ENCODE peak calls at places on chromosomes 7 and 10, in nine cellular contexts. Q, J, X, U, G, Y, P, V and B are unnamed samples.

GRCh38 chr10:119652361-119652760 is 1.2 kb downstream of the BAG3 start:
- DNase-seq in Q (no peak), Y (peak; percentile 77), G (no peak), V (no peak), X (no peak), P (no peak), J (no peak), U (no peak), B (no peak)

GRCh38 chr10:59465089-59465488 is 102.7 kb upstream of the FAM13C start:
- DNase-seq in U (no peak), J (no peak), Y (no peak), P (no peak), Q (no peak), G (no peak), X (no peak), V (no peak), B (no peak)

GRCh38 chr7:81478664-81479063 is 291.2 kb downstream of the HGF start:
- DNase-seq in V (no peak), Q (no peak), X (no peak), G (no peak), P (no peak), J (no peak), U (peak; percentile 80), Y (no peak), B (no peak)

GRCh38 chr10:1168763-1169162 is 112.6 kb downstream of the WDR37 start:
- DNase-seq in Y (no peak), X (no peak), U (no peak), P (no peak), V (no peak), J (no peak), Q (no peak), G (peak; percentile 52), B (no peak)

GRCh38 chr7:114789942-114790341 is 132.0 kb upstream of the MDFIC start:
- DNase-seq in J (no peak), Q (no peak), U (no peak), G (no peak), V (no peak), P (no peak), Y (peak; percentile 77), X (no peak), B (no peak)

GRCh38 chr7:117472335-117472734 is 7.5 kb upstream of the CFTR start:
- DNase-seq in Y (no peak), J (no peak), P (no peak), G (no peak), X (no peak), V (no peak), U (no peak), Q (no peak), B (no peak)

GRCh38 chr7:76233538-76234281 is 32.0 kb downstream of the SRRM3 start:
- DNase-seq in J (peak; percentile 63), Y (no peak), G (no peak), X (no peak), Q (no peak), U (no peak), P (no peak), V (no peak), B (no peak)

GRCh38 chr7:140447841-140448240 is 31.5 kb downstream of the MKRN1 start:
- DNase-seq in X (no peak), Q (peak; percentile 4), P (no peak), Y (no peak), V (no peak), G (peak; percentile 1), J (no peak), U (no peak), B (no peak)

GRCh38 chr7:12794722-12795302 is 107.4 kb downstream of the ARL4A start:
- DNase-seq in G (no peak), Y (no peak), U (no peak), X (no peak), J (no peak), V (no peak), Q (no peak), P (no peak), B (no peak)

GRCh38 chr7:84317536-84317935 is 122.9 kb upstream of the SEMA3A start:
- DNase-seq in Y (no peak), V (no peak), Q (no peak), G (no peak), J (no peak), U (no peak), X (no peak), P (no peak), B (no peak)

GRCh38 chr10:93941603-93942002 is 47.8 kb downstream of the SLC35G1 start:
- DNase-seq in V (no peak), J (no peak), Y (no peak), Q (no peak), P (no peak), X (no peak), G (no peak), U (no peak), B (no peak)

GRCh38 chr7:150966002-150966401 is 12.1 kb downstream of the KCNH2 start:
- DNase-seq in U (no peak), X (no peak), G (no peak), Y (peak; percentile 27), P (no peak), V (no peak), J (no peak), Q (no peak), B (no peak)

GRCh38 chr10:111430070-111430469 is 353.2 kb downstream of the ADRA2A start:
- DNase-seq in X (no peak), V (no peak), P (no peak), U (no peak), Y (no peak), G (no peak), Q (no peak), J (no peak), B (no peak)

DNA sequence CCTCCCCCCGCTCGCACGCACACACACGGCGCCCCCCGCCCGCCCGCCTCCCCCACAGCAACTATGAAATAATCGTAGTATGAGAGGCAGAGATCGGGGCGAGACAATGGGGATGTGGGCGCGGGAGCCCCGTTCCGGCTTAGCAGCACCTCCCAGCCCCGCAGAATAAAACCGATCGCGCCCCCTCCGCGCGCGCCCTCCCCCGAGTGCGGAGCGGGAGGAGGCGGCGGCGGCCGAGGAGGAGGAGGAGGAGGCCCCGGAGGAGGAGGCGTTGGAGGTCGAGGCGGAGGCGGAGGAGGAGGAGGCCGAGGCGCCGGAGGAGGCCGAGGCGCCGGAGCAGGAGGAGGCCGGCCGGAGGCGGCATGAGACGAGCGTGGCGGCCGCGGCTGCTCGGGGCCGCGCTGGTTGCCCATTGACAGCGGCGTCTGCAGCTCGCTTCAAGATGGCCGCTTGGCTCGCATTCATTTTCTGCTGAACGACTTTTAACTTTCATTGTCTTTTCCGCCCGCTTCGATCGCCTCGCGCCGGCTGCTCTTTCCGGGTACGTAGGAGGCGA is 335 bp downstream of the BMI1 start:
- DNase-seq in J (peak; percentile 82), P (no peak), X (no peak), U (peak; percentile 57), G (peak; percentile 92), Y (peak; percentile 67), V (peak; percentile 89), Q (peak; percentile 22), B (no peak)
- TF ChIP-seq POLR2AphosphoS5 in J (no peak), P (no peak), X (peak; percentile 70), U (no peak), G (peak; percentile 65), Y (peak; percentile 45), V (peak; percentile 52), Q (peak; percentile 44), B (peak; percentile 72)

GRCh38 chr10:117743517-117743916 is 201.0 kb downstream of the EMX2 start:
- DNase-seq in G (no peak), J (no peak), P (no peak), X (no peak), U (no peak), Q (no peak), V (no peak), Y (no peak), B (no peak)
- TF ChIP-seq POLR2AphosphoS5 in G (no peak), J (no peak), P (no peak), X (no peak), U (no peak), Q (no peak), V (no peak), Y (no peak), B (no peak)

GRCh38 chr10:125710267-125710563 is 9.3 kb upstream of the EDRF1 start:
- DNase-seq in P (no peak), Y (no peak), U (no peak), X (no peak), Q (no peak), J (no peak), G (no peak), V (no peak), B (no peak)

GRCh38 chr10:125709553-125710266 is 9.8 kb upstream of the EDRF1 start:
- DNase-seq in V (no peak), U (no peak), Y (no peak), G (no peak), X (no peak), P (no peak), J (no peak), Q (no peak), B (no peak)

GRCh38 chr10:125708971-125709503 is 10.5 kb upstream of the EDRF1 start:
- DNase-seq in G (no peak), P (no peak), V (no peak), J (no peak), X (no peak), Q (no peak), Y (no peak), U (no peak), B (no peak)

GRCh38 chr10:125711110-125711750 is 8.3 kb upstream of the EDRF1 start:
- DNase-seq in J (no peak), G (no peak), Q (no peak), V (no peak), P (no peak), U (no peak), X (no peak), Y (no peak), B (no peak)

GRCh38 chr10:125707852-125708468 is 11.5 kb upstream of the EDRF1 start:
- DNase-seq in U (no peak), J (no peak), X (no peak), Q (no peak), G (no peak), V (no peak), P (no peak), Y (no peak), B (no peak)
- TF ChIP-seq POLR2AphosphoS5 in U (no peak), J (no peak), X (no peak), Q (no peak), G (no peak), V (no peak), P (peak; percentile 61), Y (no peak), B (no peak)

GRCh38 chr7:28061824-28062196 is 118.8 kb downstream of the JAZF1 start:
- DNase-seq in Q (no peak), U (no peak), V (no peak), P (no peak), X (no peak), J (no peak), Y (no peak), G (no peak), B (no peak)

GRCh38 chr7:28062197-28062988 is 118.2 kb downstream of the JAZF1 start:
- DNase-seq in Q (peak; percentile 87), X (peak; percentile 20), J (peak; percentile 86), U (peak; percentile 68), Y (peak; percentile 59), G (peak; percentile 88), V (no peak), P (peak; percentile 43), B (no peak)

GRCh38 chr7:28065721-28066285 is 114.8 kb downstream of the JAZF1 start:
- DNase-seq in V (no peak), Y (no peak), X (no peak), P (no peak), Q (no peak), J (no peak), G (no peak), U (no peak), B (no peak)

GRCh38 chr7:28067171-28067570 is 113.4 kb downstream of the JAZF1 start:
- DNase-seq in U (no peak), J (no peak), P (no peak), V (no peak), Y (no peak), X (no peak), G (no peak), Q (no peak), B (no peak)

GRCh38 chr7:28065308-28065707 is 115.3 kb downstream of the JAZF1 start:
- DNase-seq in V (no peak), Y (no peak), P (no peak), U (no peak), X (no peak), G (no peak), Q (peak; percentile 68), J (no peak), B (no peak)
- TF ChIP-seq POLR2AphosphoS5 in V (no peak), Y (no peak), P (no peak), U (no peak), X (no peak), G (no peak), Q (no peak), J (no peak), B (no peak)